ENCODE peak calls at places on chromosomes 1 and 21, in four cellular contexts. L is GM12864, G is IMR-90, K is prostate gland. Y is an unnamed sample.

GRCh38 chr1:31218705-31219104 is 21.0 kb downstream of the NKAIN1 start:
- DNase-seq in L (no peak), G (no peak), K (no peak), Y (no peak)

GRCh38 chr1:191086910-191087309 is 609.2 kb upstream of the BRINP3 start:
- DNase-seq in L (no peak), G (no peak), K (no peak), Y (no peak)

GRCh38 chr21:34983680-34984086 is 65.4 kb downstream of the RUNX1 start:
- DNase-seq in K (no peak), L (no peak), G (peak), Y (peak)

GRCh38 chr1:182143825-182144661 is 82.5 kb upstream of the ZNF648 start:
- DNase-seq in G (peak), L (no peak), K (peak), Y (peak)

GRCh38 chr1:50422946-50423669 is at the start of gene DMRTA2:
- DNase-seq in L (no peak), K (no peak), G (no peak), Y (no peak)

GRCh38 chr1:246681822-246682221 is 42.4 kb upstream of the SCCPDH start:
- DNase-seq in K (no peak), L (no peak), G (no peak), Y (peak)

GRCh38 chr1:220786337-220787068 is at the start of gene MTARC1:
- DNase-seq in G (no peak), L (no peak), K (peak), Y (peak)

GRCh38 chr1:229437443-229437842 is 3.5 kb upstream of the ACTA1 start:
- DNase-seq in K (no peak), G (peak), L (no peak), Y (peak)

GRCh38 chr1:94801919-94802546 is 18.1 kb upstream of the SLC44A3 start:
- DNase-seq in L (no peak), G (peak), K (peak), Y (peak)

GRCh38 chr1:174912243-174912642 is 87.5 kb upstream of the CACYBP start:
- DNase-seq in L (peak), G (no peak), K (no peak), Y (no peak)

GRCh38 chr1:18085387-18086074 is 22.1 kb upstream of the IGSF21 start:
- DNase-seq in L (no peak), K (no peak), G (no peak), Y (no peak)

GRCh38 chr21:35319684-35320083 is 270.6 kb upstream of the RUNX1 start:
- DNase-seq in K (no peak), L (no peak), G (no peak), Y (no peak)

GRCh38 chr1:54052470-54052933 is 502 bp downstream of the TMEM59 start:
- DNase-seq in K (peak), G (peak), L (no peak), Y (peak)

GRCh38 chr1:224513787-224514209 is 79.2 kb upstream of the WDR26 start:
- DNase-seq in G (peak), K (peak), L (peak), Y (peak)

GRCh38 chr1:19096036-19096833 is 113.8 kb downstream of the UBR4 start:
- DNase-seq in G (peak), K (peak), L (no peak), Y (peak)

GRCh38 chr1:81452693-81453344 is 347.9 kb upstream of the ADGRL2 start:
- DNase-seq in K (no peak), L (no peak), G (peak), Y (no peak)

GRCh38 chr1:179083031-179083345 is 1.1 kb downstream of the TOR3A start:
- DNase-seq in G (peak), K (no peak), L (no peak), Y (peak)

GRCh38 chr1:209416009-209416408 is 167.5 kb upstream of the CAMK1G start:
- DNase-seq in G (peak), L (no peak), K (peak), Y (no peak)

GRCh38 chr1:3603566-3604467 is 7.5 kb downstream of the MEGF6 start:
- DNase-seq in K (no peak), G (no peak), L (no peak), Y (no peak)

GRCh38 chr1:220222939-220223338 is 49.3 kb downstream of the RAB3GAP2 start:
- DNase-seq in G (no peak), L (peak), K (no peak), Y (peak)

GRCh38 chr1:20640183-20640597 is 6.9 kb downstream of the PINK1 start:
- DNase-seq in L (no peak), G (peak), K (peak), Y (peak)

GRCh38 chr1:235297579-235297978 is 30.4 kb downstream of the ARID4B start:
- DNase-seq in K (no peak), L (no peak), G (peak), Y (peak)

GRCh38 chr1:5622412-5622811 is 369.8 kb downstream of the NPHP4 start:
- DNase-seq in G (no peak), L (no peak), K (no peak), Y (no peak)

GRCh38 chr1:114263343-114263742 is 109.7 kb upstream of the SYT6 start:
- DNase-seq in L (no peak), G (no peak), K (no peak), Y (no peak)

GRCh38 chr1:98001764-98002163 is 80.9 kb upstream of the DPYD start:
- DNase-seq in K (no peak), L (no peak), G (peak), Y (peak)

GRCh38 chr1:107419003-107419402 is 278.2 kb downstream of the NTNG1 start:
- DNase-seq in K (no peak), G (no peak), L (no peak), Y (no peak)

GRCh38 chr1:212699839-212700596 is at the start of gene BATF3:
- DNase-seq in G (no peak), K (no peak), L (no peak), Y (no peak)

DNA sequence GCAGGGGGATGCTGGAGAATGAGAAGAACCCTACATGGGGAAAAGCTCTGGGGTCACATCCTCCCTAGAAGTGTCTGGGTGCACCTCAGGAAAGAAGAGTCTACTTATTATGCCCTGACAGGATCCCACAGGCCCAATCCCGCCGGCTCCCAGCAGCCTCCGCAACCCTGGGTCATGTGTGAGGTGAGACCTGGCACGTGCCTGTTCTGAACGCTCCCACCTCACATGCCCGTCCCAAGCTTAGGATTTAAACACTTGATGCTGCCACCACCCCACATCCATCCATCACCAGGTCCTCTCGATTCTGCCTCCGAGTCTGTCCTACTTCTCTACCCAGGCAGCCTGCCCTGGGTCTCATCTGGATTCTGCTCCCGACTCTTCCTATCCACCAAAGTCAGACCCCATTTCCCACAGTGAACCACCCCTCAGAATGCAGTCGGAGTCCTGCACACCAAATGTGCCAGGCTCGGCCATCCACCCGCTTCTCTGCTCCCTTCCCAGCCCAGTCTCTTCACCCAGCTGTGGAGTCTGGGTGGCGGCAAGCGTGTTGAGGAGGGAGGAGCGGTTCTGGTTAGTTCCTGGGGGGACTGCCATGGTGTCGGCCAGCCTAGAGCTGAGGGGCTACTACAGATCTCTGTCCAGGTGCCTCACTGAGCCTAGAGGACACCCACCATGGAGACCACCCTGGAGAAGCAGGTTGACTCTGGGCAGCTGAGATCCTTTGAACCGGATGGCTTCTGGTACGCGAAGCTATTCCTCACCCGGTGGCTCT is 23.9 kb downstream of the SLC2A1 start:
- DNase-seq in L (no peak), G (no peak), K (no peak), Y (no peak)
- H3K4me3 ChIP-seq in L (no peak), G (no peak), K (no peak), Y (no peak)

DNA sequence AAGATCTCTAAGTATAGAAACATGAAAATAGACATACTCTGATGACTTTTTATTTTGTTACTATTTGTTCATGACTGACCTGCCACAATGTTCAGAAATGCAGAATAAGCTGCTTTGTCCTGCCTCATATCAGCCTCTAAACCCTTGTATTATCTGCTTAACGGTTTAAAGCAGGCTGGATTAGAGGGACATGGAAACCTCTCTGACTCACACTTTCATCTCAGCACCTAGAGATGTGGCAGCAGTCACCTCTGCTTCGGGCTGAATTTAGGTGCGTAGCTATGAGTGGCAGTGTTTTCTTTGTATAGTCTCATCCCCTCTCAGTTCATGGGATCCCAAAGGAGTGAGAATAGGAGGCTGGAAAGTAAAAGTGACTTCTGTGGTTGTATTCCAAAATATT is 255.4 kb downstream of the RGS7 start:
- DNase-seq in K (no peak), L (no peak), G (no peak), Y (no peak)
- TF ChIP-seq CTCF in K (no peak), L (no peak), G (no peak), Y (no peak)

GRCh38 chr1:9891207-9891606 is 18.9 kb downstream of the CTNNBIP1 start:
- DNase-seq in G (peak), K (no peak), L (no peak), Y (no peak)

GRCh38 chr1:9890224-9890731 is 19.8 kb downstream of the CTNNBIP1 start:
- DNase-seq in K (peak), G (peak), L (no peak), Y (peak)

GRCh38 chr1:9894115-9894514 is 16.0 kb downstream of the CTNNBIP1 start:
- DNase-seq in K (no peak), L (no peak), G (no peak), Y (no peak)

GRCh38 chr1:9889411-9889810 is 20.7 kb downstream of the CTNNBIP1 start:
- DNase-seq in G (no peak), L (no peak), K (no peak), Y (no peak)

DNA sequence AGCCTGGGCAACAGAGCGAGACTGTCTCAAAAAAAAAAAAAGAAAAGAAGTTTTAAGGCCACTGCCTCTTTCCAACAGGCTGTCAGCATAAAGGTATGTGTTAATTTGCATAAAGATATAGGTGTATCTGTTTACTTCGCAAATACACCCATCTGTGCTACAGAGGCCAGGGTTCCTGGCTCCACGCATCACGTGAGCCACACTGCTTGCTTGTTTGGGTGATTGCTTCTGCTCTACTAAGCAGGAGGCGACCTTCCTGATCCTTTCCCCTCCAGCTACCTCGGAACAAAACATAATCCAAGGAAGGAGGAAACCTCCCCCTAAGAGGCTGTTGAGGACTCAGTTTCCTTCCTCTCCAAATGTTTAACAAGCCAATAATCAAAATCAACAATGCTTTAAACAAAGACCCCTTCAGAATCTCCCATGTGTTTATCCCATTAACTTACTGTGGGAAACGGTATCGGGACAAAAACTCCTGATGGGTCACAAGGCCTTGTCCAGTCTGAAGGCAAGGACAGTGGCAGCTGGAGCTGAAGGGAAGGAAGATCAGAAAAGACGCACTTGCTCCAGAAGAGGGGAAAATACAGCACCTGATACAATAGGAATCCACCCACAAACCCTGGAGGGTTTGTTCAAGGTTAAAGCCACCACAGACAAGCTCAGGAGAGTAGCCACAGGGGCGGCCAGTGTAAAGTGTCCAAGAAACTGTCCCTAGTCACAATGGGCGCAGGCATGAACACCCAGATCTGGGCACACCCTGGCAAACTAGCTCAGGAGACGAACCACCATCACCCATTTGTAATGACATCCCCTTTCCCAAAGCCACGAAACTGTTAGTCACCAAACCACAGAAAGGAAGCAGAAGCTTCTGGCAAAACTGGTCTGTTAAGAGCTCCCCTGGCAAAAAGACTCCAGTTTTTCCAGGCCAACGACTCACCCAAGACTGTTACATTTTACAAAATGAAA is 17.2 kb downstream of the CTNNBIP1 start:
- DNase-seq in L (no peak), G (peak), K (peak), Y (peak)
- H3K4me3 ChIP-seq in L (no peak), G (peak), K (no peak), Y (no peak)

DNA sequence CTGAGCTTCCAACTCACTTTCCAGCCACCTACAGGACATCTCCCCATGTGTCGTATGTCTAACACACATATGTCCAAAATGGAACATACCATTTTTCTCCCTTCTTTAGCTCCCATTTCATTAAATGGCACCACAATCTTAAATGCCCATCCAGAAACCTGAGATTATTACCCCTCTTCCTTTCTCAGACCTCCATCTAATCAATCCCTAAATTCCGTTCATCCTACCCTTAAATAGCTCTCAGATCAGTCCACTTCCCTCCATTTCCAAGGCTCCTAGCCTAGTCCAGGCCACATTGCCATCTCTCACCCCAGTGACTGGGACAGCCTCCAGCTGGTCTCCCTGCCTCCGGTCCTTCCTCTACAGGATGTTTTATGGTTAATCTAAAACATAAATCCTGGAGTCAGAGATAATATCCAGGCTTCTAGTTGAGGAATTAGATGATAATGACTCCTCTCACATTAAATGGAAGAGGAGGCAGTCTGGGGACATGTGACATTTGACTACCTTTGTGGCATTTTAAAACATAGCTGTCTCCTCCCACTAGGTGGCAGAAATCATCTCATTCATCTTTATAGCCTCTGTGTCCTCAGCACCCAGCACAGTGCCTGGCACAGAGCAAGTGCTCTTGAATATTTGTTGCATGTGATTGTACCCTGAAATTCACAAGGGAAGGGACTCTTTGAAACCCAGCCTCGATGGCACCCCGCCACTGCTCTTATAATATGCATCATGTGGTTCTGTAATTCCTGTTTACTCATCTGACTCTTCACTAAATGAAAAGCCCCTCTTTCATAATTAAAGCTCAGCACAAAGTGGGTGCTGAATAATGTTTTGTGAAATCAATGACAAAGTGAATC is 102.3 kb downstream of the TMEM53 start:
- DNase-seq in G (no peak), K (no peak), L (no peak), Y (peak)
- TF ChIP-seq CTCF in G (peak), K (peak), L (peak), Y (peak)

Y was measured in cardiac fibroblast.